ENCODE peak calls at places on chromosomes 3 and 15, in eight cellular contexts. One of them, this sample, is unnamed.

GRCh38 chr15:80234883-80235282 is 17.1 kb downstream of the CTXND1 start:
- DNase-seq in HCT116: peak
- DNase-seq in transverse colon: peak
- DNase-seq in spleen: no peak
- DNase-seq in HL-60: peak
- DNase-seq in GM23338: peak
- DNase-seq in stomach: peak
- DNase-seq in sigmoid colon: no peak
- DNase-seq in this sample: no peak

GRCh38 chr3:149280950-149281349 is 52.5 kb downstream of the TM4SF18 start:
- DNase-seq in GM23338: no peak
- DNase-seq in spleen: no peak
- DNase-seq in sigmoid colon: no peak
- DNase-seq in stomach: no peak
- DNase-seq in HL-60: no peak
- DNase-seq in HCT116: no peak
- DNase-seq in transverse colon: no peak
- DNase-seq in this sample: no peak

GRCh38 chr3:141257971-141258370 is 26.3 kb downstream of the PXYLP1 start:
- DNase-seq in HL-60: no peak
- DNase-seq in GM23338: no peak
- DNase-seq in spleen: no peak
- DNase-seq in HCT116: no peak
- DNase-seq in transverse colon: no peak
- DNase-seq in stomach: no peak
- DNase-seq in sigmoid colon: no peak
- DNase-seq in this sample: no peak

GRCh38 chr3:67381667-67382272 is 272.6 kb downstream of the SUCLG2 start:
- DNase-seq in GM23338: peak
- DNase-seq in spleen: no peak
- DNase-seq in sigmoid colon: no peak
- DNase-seq in stomach: no peak
- DNase-seq in HL-60: peak
- DNase-seq in transverse colon: no peak
- DNase-seq in HCT116: no peak
- DNase-seq in this sample: no peak

GRCh38 chr15:75673426-75674247 is 25.9 kb downstream of the SNX33 start:
- DNase-seq in transverse colon: peak
- DNase-seq in GM23338: no peak
- DNase-seq in stomach: peak
- DNase-seq in HCT116: no peak
- DNase-seq in sigmoid colon: peak
- DNase-seq in HL-60: no peak
- DNase-seq in spleen: no peak
- DNase-seq in this sample: peak

GRCh38 chr3:184154909-184155643 is at the start of gene DVL3:
- DNase-seq in stomach: peak
- DNase-seq in HL-60: peak
- DNase-seq in spleen: peak
- DNase-seq in transverse colon: peak
- DNase-seq in HCT116: no peak
- DNase-seq in GM23338: peak
- DNase-seq in sigmoid colon: peak
- DNase-seq in this sample: peak

GRCh38 chr3:42590989-42591756 is 513 bp downstream of the SS18L2 start:
- DNase-seq in HL-60: peak
- DNase-seq in spleen: peak
- DNase-seq in sigmoid colon: peak
- DNase-seq in transverse colon: no peak
- DNase-seq in HCT116: no peak
- DNase-seq in GM23338: peak
- DNase-seq in stomach: no peak
- DNase-seq in this sample: peak

GRCh38 chr3:69370156-69370944 is 15.5 kb downstream of the FRMD4B start:
- DNase-seq in stomach: peak
- DNase-seq in sigmoid colon: peak
- DNase-seq in spleen: peak
- DNase-seq in transverse colon: peak
- DNase-seq in GM23338: no peak
- DNase-seq in HCT116: no peak
- DNase-seq in HL-60: peak
- DNase-seq in this sample: peak

GRCh38 chr15:73048624-73049295 is 3.5 kb upstream of the NEO1 start:
- DNase-seq in HL-60: no peak
- DNase-seq in GM23338: no peak
- DNase-seq in stomach: no peak
- DNase-seq in spleen: no peak
- DNase-seq in sigmoid colon: no peak
- DNase-seq in transverse colon: no peak
- DNase-seq in HCT116: no peak
- DNase-seq in this sample: no peak

GRCh38 chr3:127953092-127953491 is 38.1 kb downstream of the KBTBD12 start:
- DNase-seq in GM23338: no peak
- DNase-seq in HL-60: no peak
- DNase-seq in stomach: no peak
- DNase-seq in spleen: no peak
- DNase-seq in HCT116: no peak
- DNase-seq in sigmoid colon: no peak
- DNase-seq in transverse colon: no peak
- DNase-seq in this sample: no peak

GRCh38 chr15:96037584-96037983 is 292.9 kb upstream of the NR2F2 start:
- DNase-seq in stomach: no peak
- DNase-seq in HL-60: peak
- DNase-seq in sigmoid colon: no peak
- DNase-seq in spleen: no peak
- DNase-seq in HCT116: no peak
- DNase-seq in GM23338: no peak
- DNase-seq in transverse colon: no peak
- DNase-seq in this sample: no peak

GRCh38 chr3:9780451-9780797 is 10.7 kb upstream of the CAMK1 start:
- DNase-seq in spleen: peak
- DNase-seq in sigmoid colon: no peak
- DNase-seq in GM23338: no peak
- DNase-seq in HCT116: no peak
- DNase-seq in stomach: no peak
- DNase-seq in transverse colon: no peak
- DNase-seq in HL-60: no peak
- DNase-seq in this sample: no peak

DNA sequence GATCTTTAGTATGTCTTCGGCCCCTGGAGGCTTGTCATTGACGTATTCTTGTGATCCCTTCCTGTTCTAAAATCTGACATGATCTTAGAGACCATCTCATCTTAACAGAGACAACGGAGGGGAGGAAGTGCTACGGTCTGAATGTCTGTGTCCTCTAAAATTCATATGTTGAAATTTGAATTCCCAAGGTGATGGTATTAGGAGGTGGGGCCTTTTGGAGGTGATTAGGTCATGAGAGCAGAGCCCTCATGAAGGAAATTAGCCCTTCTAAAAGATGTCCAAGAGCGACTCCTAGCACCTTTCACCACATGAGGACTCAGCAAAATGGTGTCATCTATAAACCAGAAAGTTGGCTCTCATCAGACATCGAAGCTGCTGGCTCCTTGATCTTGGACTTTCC is 233.2 kb upstream of the CMC1 start:
- DNase-seq in HL-60: no peak
- DNase-seq in transverse colon: no peak
- DNase-seq in sigmoid colon: no peak
- DNase-seq in HCT116: no peak
- DNase-seq in spleen: no peak
- DNase-seq in stomach: no peak
- DNase-seq in GM23338: no peak
- DNase-seq in this sample: no peak
- H3K4me3 ChIP-seq in HL-60: no peak
- H3K4me3 ChIP-seq in transverse colon: no peak
- H3K4me3 ChIP-seq in sigmoid colon: no peak
- H3K4me3 ChIP-seq in HCT116: no peak
- H3K4me3 ChIP-seq in spleen: no peak
- H3K4me3 ChIP-seq in stomach: no peak
- H3K4me3 ChIP-seq in GM23338: no peak
- H3K4me3 ChIP-seq in this sample: no peak

GRCh38 chr3:170363471-170363994 is 6.0 kb downstream of the SKIL start:
- DNase-seq in spleen: no peak
- DNase-seq in GM23338: no peak
- DNase-seq in HCT116: no peak
- DNase-seq in transverse colon: no peak
- DNase-seq in sigmoid colon: no peak
- DNase-seq in HL-60: no peak
- DNase-seq in stomach: no peak
- DNase-seq in this sample: no peak

GRCh38 chr3:170367797-170368196 is 10.3 kb downstream of the SKIL start:
- DNase-seq in spleen: no peak
- DNase-seq in stomach: no peak
- DNase-seq in sigmoid colon: no peak
- DNase-seq in HL-60: no peak
- DNase-seq in GM23338: no peak
- DNase-seq in HCT116: no peak
- DNase-seq in transverse colon: no peak
- DNase-seq in this sample: no peak

GRCh38 chr3:170364965-170365364 is 7.5 kb downstream of the SKIL start:
- DNase-seq in HCT116: no peak
- DNase-seq in sigmoid colon: no peak
- DNase-seq in HL-60: no peak
- DNase-seq in stomach: no peak
- DNase-seq in transverse colon: no peak
- DNase-seq in GM23338: no peak
- DNase-seq in spleen: no peak
- DNase-seq in this sample: no peak

GRCh38 chr3:170372190-170372879 is 14.8 kb downstream of the SKIL start:
- DNase-seq in sigmoid colon: no peak
- DNase-seq in HCT116: no peak
- DNase-seq in HL-60: no peak
- DNase-seq in stomach: no peak
- DNase-seq in GM23338: no peak
- DNase-seq in spleen: no peak
- DNase-seq in transverse colon: no peak
- DNase-seq in this sample: no peak

GRCh38 chr3:170368921-170369320 is 11.4 kb downstream of the SKIL start:
- DNase-seq in transverse colon: no peak
- DNase-seq in spleen: no peak
- DNase-seq in stomach: no peak
- DNase-seq in GM23338: no peak
- DNase-seq in HCT116: no peak
- DNase-seq in HL-60: no peak
- DNase-seq in sigmoid colon: no peak
- DNase-seq in this sample: no peak
- TF ChIP-seq CTCF in transverse colon: peak
- TF ChIP-seq CTCF in spleen: no peak
- TF ChIP-seq CTCF in stomach: no peak
- TF ChIP-seq CTCF in GM23338: peak
- TF ChIP-seq CTCF in HCT116: peak
- TF ChIP-seq CTCF in HL-60: no peak
- TF ChIP-seq CTCF in sigmoid colon: no peak
- TF ChIP-seq CTCF in this sample: no peak

GRCh38 chr15:60757273-60757672 is 278.3 kb upstream of the ICE2 start:
- DNase-seq in spleen: no peak
- DNase-seq in GM23338: no peak
- DNase-seq in HCT116: no peak
- DNase-seq in sigmoid colon: no peak
- DNase-seq in HL-60: no peak
- DNase-seq in stomach: no peak
- DNase-seq in transverse colon: no peak
- DNase-seq in this sample: no peak

GRCh38 chr15:60761505-60761845 is 282.5 kb upstream of the ICE2 start:
- DNase-seq in stomach: no peak
- DNase-seq in GM23338: no peak
- DNase-seq in HCT116: no peak
- DNase-seq in sigmoid colon: no peak
- DNase-seq in HL-60: no peak
- DNase-seq in transverse colon: no peak
- DNase-seq in spleen: no peak
- DNase-seq in this sample: no peak

GRCh38 chr15:60760646-60761504 is 281.9 kb upstream of the ICE2 start:
- DNase-seq in HCT116: no peak
- DNase-seq in spleen: no peak
- DNase-seq in sigmoid colon: no peak
- DNase-seq in transverse colon: no peak
- DNase-seq in HL-60: no peak
- DNase-seq in stomach: no peak
- DNase-seq in GM23338: no peak
- DNase-seq in this sample: no peak

GRCh38 chr15:60758961-60759729 is 280.2 kb upstream of the ICE2 start:
- DNase-seq in HL-60: no peak
- DNase-seq in spleen: no peak
- DNase-seq in sigmoid colon: no peak
- DNase-seq in GM23338: no peak
- DNase-seq in HCT116: no peak
- DNase-seq in stomach: no peak
- DNase-seq in transverse colon: no peak
- DNase-seq in this sample: no peak

DNA sequence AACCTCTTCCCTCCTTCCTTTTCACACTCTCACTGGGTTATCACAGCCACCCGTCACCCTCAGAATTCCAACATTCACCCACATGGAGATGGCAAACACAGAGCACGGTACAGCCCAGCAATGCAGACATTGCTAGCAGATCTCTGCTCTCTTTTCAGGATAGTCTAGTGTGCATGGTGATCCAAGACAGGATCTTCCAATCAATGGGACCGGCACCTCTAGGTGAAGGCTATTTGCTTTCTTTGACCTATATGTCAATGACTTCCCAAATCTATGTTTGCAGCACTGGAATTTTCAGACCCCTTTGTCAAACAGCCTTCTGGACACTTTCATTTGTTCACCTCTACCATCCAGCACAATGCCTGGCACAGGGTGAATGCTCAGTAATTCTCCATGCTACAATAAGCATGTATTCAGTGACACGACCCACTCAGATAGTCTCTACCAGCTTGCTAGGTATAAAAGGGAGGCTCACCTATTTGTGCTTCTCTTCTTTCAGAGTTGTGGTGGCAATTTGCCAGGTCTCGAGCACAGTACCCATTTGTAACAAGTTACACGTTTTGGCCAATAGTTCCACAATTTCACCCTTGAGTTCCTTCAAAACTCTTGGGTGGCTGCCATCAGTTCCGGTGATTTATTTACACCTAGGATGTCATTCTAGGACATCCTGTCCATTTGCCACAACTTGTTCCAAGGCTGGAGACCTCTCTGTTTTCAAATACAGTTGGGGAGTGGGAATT is 279.1 kb upstream of the ICE2 start:
- DNase-seq in sigmoid colon: peak
- DNase-seq in stomach: peak
- DNase-seq in spleen: no peak
- DNase-seq in GM23338: no peak
- DNase-seq in transverse colon: no peak
- DNase-seq in HCT116: no peak
- DNase-seq in HL-60: no peak
- DNase-seq in this sample: no peak
- TF ChIP-seq POLR2AphosphoS5 in sigmoid colon: no peak
- TF ChIP-seq POLR2AphosphoS5 in stomach: no peak
- TF ChIP-seq POLR2AphosphoS5 in spleen: no peak
- TF ChIP-seq POLR2AphosphoS5 in GM23338: no peak
- TF ChIP-seq POLR2AphosphoS5 in transverse colon: no peak
- TF ChIP-seq POLR2AphosphoS5 in HCT116: no peak
- TF ChIP-seq POLR2AphosphoS5 in HL-60: no peak
- TF ChIP-seq POLR2AphosphoS5 in this sample: no peak

DNA sequence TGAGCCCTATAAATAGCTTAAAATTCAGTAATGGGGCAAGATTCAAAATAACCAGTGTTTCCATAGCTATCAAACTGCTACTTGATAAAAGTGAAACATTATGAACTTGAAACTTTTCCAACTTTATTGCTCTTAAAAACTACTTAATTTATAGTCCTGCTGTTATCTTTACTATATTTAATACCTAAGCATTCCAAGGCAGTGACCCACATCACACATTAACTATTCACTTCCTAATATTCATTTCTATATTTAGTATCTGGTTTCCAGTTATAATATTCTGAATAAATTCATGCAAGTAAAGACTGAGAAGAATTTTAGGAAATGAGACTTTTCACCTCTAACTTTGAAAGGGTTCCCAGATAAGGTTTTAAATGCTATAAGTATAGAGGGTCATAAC is 64.9 kb downstream of the UACA start:
- DNase-seq in sigmoid colon: no peak
- DNase-seq in GM23338: no peak
- DNase-seq in HL-60: no peak
- DNase-seq in HCT116: no peak
- DNase-seq in transverse colon: no peak
- DNase-seq in stomach: no peak
- DNase-seq in spleen: no peak
- DNase-seq in this sample: no peak
- H3K4me3 ChIP-seq in sigmoid colon: no peak
- H3K4me3 ChIP-seq in GM23338: no peak
- H3K4me3 ChIP-seq in HL-60: no peak
- H3K4me3 ChIP-seq in HCT116: no peak
- H3K4me3 ChIP-seq in transverse colon: no peak
- H3K4me3 ChIP-seq in stomach: no peak
- H3K4me3 ChIP-seq in spleen: no peak
- H3K4me3 ChIP-seq in this sample: no peak